ENCODE peak calls at places on chromosomes 3 and 15, in eight cellular contexts. One of them, this sample, is unnamed.

GRCh38 chr3:181764544-181764943 is 52.8 kb downstream of the SOX2 start:
- DNase-seq in HCT116: no peak
- DNase-seq in IMR-90: no peak
- DNase-seq in uterus: no peak
- DNase-seq in hepatocyte: no peak
- DNase-seq in GM23338: no peak
- DNase-seq in breast epithelium: no peak
- DNase-seq in suprapubic skin: no peak
- DNase-seq in this sample: no peak

GRCh38 chr3:123733805-123734526 is 149.1 kb upstream of the HACD2 start:
- DNase-seq in hepatocyte: no peak
- DNase-seq in GM23338: no peak
- DNase-seq in IMR-90: peak; percentile 95
- DNase-seq in suprapubic skin: no peak
- DNase-seq in breast epithelium: no peak
- DNase-seq in HCT116: no peak
- DNase-seq in uterus: no peak
- DNase-seq in this sample: no peak

GRCh38 chr3:98977520-98977919 is 76.0 kb upstream of the DCBLD2 start:
- DNase-seq in HCT116: peak; percentile 97
- DNase-seq in suprapubic skin: no peak
- DNase-seq in uterus: no peak
- DNase-seq in GM23338: no peak
- DNase-seq in breast epithelium: no peak
- DNase-seq in hepatocyte: no peak
- DNase-seq in IMR-90: peak; percentile 91
- DNase-seq in this sample: no peak

GRCh38 chr15:28889346-28889745 is 3.6 kb downstream of the APBA2 start:
- DNase-seq in uterus: no peak
- DNase-seq in suprapubic skin: no peak
- DNase-seq in GM23338: no peak
- DNase-seq in breast epithelium: no peak
- DNase-seq in IMR-90: no peak
- DNase-seq in HCT116: no peak
- DNase-seq in hepatocyte: no peak
- DNase-seq in this sample: no peak

GRCh38 chr3:184523825-184524615 is 37.6 kb upstream of the EPHB3 start:
- DNase-seq in uterus: no peak
- DNase-seq in IMR-90: peak; percentile 67
- DNase-seq in suprapubic skin: no peak
- DNase-seq in hepatocyte: peak; percentile 60
- DNase-seq in HCT116: peak; percentile 68
- DNase-seq in breast epithelium: no peak
- DNase-seq in GM23338: peak; percentile 74
- DNase-seq in this sample: peak; percentile 65

GRCh38 chr3:4835616-4836043 is 143.6 kb upstream of the BHLHE40 start:
- DNase-seq in GM23338: no peak
- DNase-seq in hepatocyte: no peak
- DNase-seq in suprapubic skin: no peak
- DNase-seq in uterus: no peak
- DNase-seq in IMR-90: no peak
- DNase-seq in breast epithelium: no peak
- DNase-seq in HCT116: no peak
- DNase-seq in this sample: no peak

GRCh38 chr15:69491051-69491505 is 38.5 kb downstream of the RPLP1 start:
- DNase-seq in hepatocyte: no peak
- DNase-seq in GM23338: no peak
- DNase-seq in suprapubic skin: peak; percentile 76
- DNase-seq in uterus: no peak
- DNase-seq in HCT116: no peak
- DNase-seq in IMR-90: no peak
- DNase-seq in breast epithelium: no peak
- DNase-seq in this sample: no peak

GRCh38 chr3:184815046-184815930 is 3.3 kb downstream of the VPS8 start:
- DNase-seq in GM23338: no peak
- DNase-seq in breast epithelium: no peak
- DNase-seq in uterus: no peak
- DNase-seq in HCT116: no peak
- DNase-seq in suprapubic skin: no peak
- DNase-seq in hepatocyte: no peak
- DNase-seq in IMR-90: peak; percentile 96
- DNase-seq in this sample: no peak

GRCh38 chr15:49438970-49439631 is 16.1 kb downstream of the FGF7 start:
- DNase-seq in breast epithelium: no peak
- DNase-seq in suprapubic skin: no peak
- DNase-seq in HCT116: no peak
- DNase-seq in hepatocyte: no peak
- DNase-seq in IMR-90: no peak
- DNase-seq in GM23338: peak; percentile 17
- DNase-seq in uterus: peak; percentile 34
- DNase-seq in this sample: no peak

DNA sequence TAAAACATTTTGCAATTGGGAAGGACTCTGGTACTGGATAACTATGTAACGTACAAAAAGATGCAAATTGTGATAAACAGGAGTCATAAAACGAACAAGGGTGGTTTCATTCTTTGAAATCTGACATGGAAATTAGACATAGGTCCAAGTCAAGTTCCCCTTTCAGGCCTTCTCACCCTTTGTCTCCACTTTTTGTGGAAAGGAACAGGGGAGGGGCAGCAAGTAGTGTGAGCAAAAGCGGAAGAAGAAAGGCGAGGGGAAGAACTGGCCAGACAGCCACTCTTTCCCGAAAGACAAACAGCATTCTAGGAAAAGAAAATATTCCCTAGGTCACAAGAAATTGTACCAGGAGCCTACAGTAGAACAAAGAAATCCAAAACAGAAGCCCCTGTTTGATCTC is 52.6 kb downstream of the MCF2L2 start:
- DNase-seq in IMR-90: no peak
- DNase-seq in uterus: no peak
- DNase-seq in hepatocyte: no peak
- DNase-seq in GM23338: no peak
- DNase-seq in breast epithelium: no peak
- DNase-seq in suprapubic skin: no peak
- DNase-seq in HCT116: no peak
- DNase-seq in this sample: no peak
- TF ChIP-seq CTCF in IMR-90: no peak
- TF ChIP-seq CTCF in uterus: no peak
- TF ChIP-seq CTCF in hepatocyte: no peak
- TF ChIP-seq CTCF in GM23338: no peak
- TF ChIP-seq CTCF in breast epithelium: no peak
- TF ChIP-seq CTCF in suprapubic skin: no peak
- TF ChIP-seq CTCF in HCT116: no peak
- TF ChIP-seq CTCF in this sample: no peak

GRCh38 chr3:150073513-150073912 is 102.8 kb upstream of the PFN2 start:
- DNase-seq in hepatocyte: no peak
- DNase-seq in uterus: no peak
- DNase-seq in HCT116: no peak
- DNase-seq in GM23338: no peak
- DNase-seq in breast epithelium: no peak
- DNase-seq in IMR-90: no peak
- DNase-seq in suprapubic skin: no peak
- DNase-seq in this sample: no peak

GRCh38 chr3:150074277-150074676 is 103.6 kb upstream of the PFN2 start:
- DNase-seq in HCT116: no peak
- DNase-seq in suprapubic skin: no peak
- DNase-seq in IMR-90: no peak
- DNase-seq in breast epithelium: no peak
- DNase-seq in hepatocyte: no peak
- DNase-seq in GM23338: no peak
- DNase-seq in uterus: no peak
- DNase-seq in this sample: no peak

GRCh38 chr3:150073031-150073430 is 102.3 kb upstream of the PFN2 start:
- DNase-seq in hepatocyte: no peak
- DNase-seq in suprapubic skin: no peak
- DNase-seq in uterus: no peak
- DNase-seq in breast epithelium: no peak
- DNase-seq in GM23338: no peak
- DNase-seq in IMR-90: peak; percentile 68
- DNase-seq in HCT116: no peak
- DNase-seq in this sample: no peak

GRCh38 chr3:150074697-150075416 is 104.2 kb upstream of the PFN2 start:
- DNase-seq in breast epithelium: no peak
- DNase-seq in suprapubic skin: no peak
- DNase-seq in uterus: peak; percentile 30
- DNase-seq in HCT116: no peak
- DNase-seq in IMR-90: no peak
- DNase-seq in hepatocyte: no peak
- DNase-seq in GM23338: no peak
- DNase-seq in this sample: no peak

GRCh38 chr3:150072576-150072975 is 101.9 kb upstream of the PFN2 start:
- DNase-seq in GM23338: no peak
- DNase-seq in hepatocyte: no peak
- DNase-seq in IMR-90: no peak
- DNase-seq in breast epithelium: no peak
- DNase-seq in uterus: no peak
- DNase-seq in HCT116: no peak
- DNase-seq in suprapubic skin: no peak
- DNase-seq in this sample: no peak
- H3K4me1 ChIP-seq in GM23338: no peaks in the 10 kb centered on the region
- H3K4me1 ChIP-seq in hepatocyte: peaks cover 14% of the 10 kb centered on the region
- H3K4me1 ChIP-seq in IMR-90: peaks cover 3% of the 10 kb centered on the region
- H3K4me1 ChIP-seq in breast epithelium: no peaks in the 10 kb centered on the region
- H3K4me1 ChIP-seq in uterus: no peaks in the 10 kb centered on the region
- H3K4me1 ChIP-seq in HCT116: no peaks in the 10 kb centered on the region
- H3K4me1 ChIP-seq in suprapubic skin: no peaks in the 10 kb centered on the region
- H3K4me1 ChIP-seq in this sample: no peaks in the 10 kb centered on the region

DNA sequence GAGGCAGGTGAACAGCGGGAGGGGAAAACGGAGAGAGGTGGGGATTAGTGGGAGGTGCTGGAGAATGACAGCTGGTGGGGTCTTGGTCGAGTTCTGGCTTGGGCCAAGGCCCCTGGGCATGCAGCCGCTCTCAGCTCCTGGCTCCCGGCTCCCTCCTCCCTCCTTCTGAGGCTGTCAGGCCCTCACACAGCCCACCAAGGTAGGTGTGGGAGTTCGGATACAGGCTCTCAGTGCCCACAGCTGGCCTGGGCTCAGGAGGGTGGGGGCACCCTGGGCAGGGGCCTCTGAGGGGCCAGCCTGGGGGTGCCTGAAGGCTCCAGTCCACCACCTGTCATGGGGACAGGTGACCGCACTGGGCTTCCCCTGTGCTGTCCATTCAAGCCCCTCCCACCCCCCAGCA is 39.9 kb downstream of the PLXNA1 start:
- DNase-seq in uterus: no peak
- DNase-seq in hepatocyte: no peak
- DNase-seq in IMR-90: no peak
- DNase-seq in breast epithelium: no peak
- DNase-seq in GM23338: no peak
- DNase-seq in HCT116: no peak
- DNase-seq in suprapubic skin: no peak
- DNase-seq in this sample: no peak
- H3K36me3 ChIP-seq in uterus: no peaks in the 10 kb centered on the region
- H3K36me3 ChIP-seq in hepatocyte: no peaks in the 10 kb centered on the region
- H3K36me3 ChIP-seq in IMR-90: peaks cover 73% of the 10 kb centered on the region
- H3K36me3 ChIP-seq in breast epithelium: peaks cover 4% of the 10 kb centered on the region
- H3K36me3 ChIP-seq in GM23338: no peaks in the 10 kb centered on the region
- H3K36me3 ChIP-seq in HCT116: peaks cover 13% of the 10 kb centered on the region
- H3K36me3 ChIP-seq in suprapubic skin: peaks cover 93% of the 10 kb centered on the region
- H3K36me3 ChIP-seq in this sample: peaks cover 10% of the 10 kb centered on the region

DNA sequence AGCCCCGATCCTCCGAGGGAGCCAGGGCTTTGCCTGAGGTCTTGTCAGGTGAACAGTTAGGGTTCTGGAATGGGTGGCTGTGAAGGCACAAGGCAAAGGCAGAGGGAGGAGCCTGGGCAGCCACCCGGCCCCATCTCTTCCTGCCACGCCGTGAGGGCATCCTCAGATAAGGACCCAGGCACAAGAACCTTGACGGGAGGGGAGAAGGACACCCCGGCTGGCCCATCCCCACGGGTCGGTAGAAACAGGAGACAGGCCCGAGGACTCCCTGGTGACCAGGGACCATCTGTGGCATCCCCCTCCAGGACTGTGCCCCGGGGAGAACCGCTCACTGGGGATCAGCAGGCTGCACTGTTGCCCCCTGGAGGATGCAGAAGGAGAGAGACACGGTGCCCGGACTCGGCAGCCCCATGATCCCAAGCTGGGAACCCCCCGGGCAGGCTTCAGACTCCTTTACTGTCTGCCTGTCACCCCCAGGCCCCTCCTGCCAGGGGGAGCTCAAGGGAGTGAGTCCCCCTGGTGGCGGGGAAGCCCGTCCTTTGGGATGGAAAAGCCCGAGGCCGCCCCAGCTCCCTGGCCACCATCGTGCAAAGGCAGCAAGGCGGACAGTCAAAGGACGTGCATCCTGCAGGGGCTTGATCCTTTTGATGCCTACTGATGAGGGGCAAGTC is 12.3 kb upstream of the PCSK6 start:
- DNase-seq in hepatocyte: peak; percentile 68
- DNase-seq in GM23338: peak; percentile 87
- DNase-seq in breast epithelium: no peak
- DNase-seq in uterus: no peak
- DNase-seq in suprapubic skin: peak; percentile 68
- DNase-seq in IMR-90: no peak
- DNase-seq in HCT116: peak; percentile 22
- DNase-seq in this sample: no peak
- TF ChIP-seq CTCF in hepatocyte: peak; percentile 54
- TF ChIP-seq CTCF in GM23338: peak; percentile 70
- TF ChIP-seq CTCF in breast epithelium: peak; percentile 23
- TF ChIP-seq CTCF in uterus: no peak
- TF ChIP-seq CTCF in suprapubic skin: peak; percentile 44
- TF ChIP-seq CTCF in IMR-90: peak; percentile 25
- TF ChIP-seq CTCF in HCT116: peak; percentile 82
- TF ChIP-seq CTCF in this sample: peak; percentile 51

GRCh38 chr3:53179580-53179979 is 18.6 kb downstream of the PRKCD start:
- DNase-seq in HCT116: no peak
- DNase-seq in suprapubic skin: no peak
- DNase-seq in breast epithelium: no peak
- DNase-seq in IMR-90: no peak
- DNase-seq in hepatocyte: no peak
- DNase-seq in GM23338: no peak
- DNase-seq in uterus: no peak
- DNase-seq in this sample: no peak
- H3K4me1 ChIP-seq in HCT116: no peaks in the 10 kb centered on the region
- H3K4me1 ChIP-seq in suprapubic skin: no peaks in the 10 kb centered on the region
- H3K4me1 ChIP-seq in breast epithelium: no peaks in the 10 kb centered on the region
- H3K4me1 ChIP-seq in IMR-90: no peaks in the 10 kb centered on the region
- H3K4me1 ChIP-seq in hepatocyte: no peaks in the 10 kb centered on the region
- H3K4me1 ChIP-seq in GM23338: no peaks in the 10 kb centered on the region
- H3K4me1 ChIP-seq in uterus: no peaks in the 10 kb centered on the region
- H3K4me1 ChIP-seq in this sample: no peaks in the 10 kb centered on the region

GRCh38 chr3:14464521-14464920 is 62.1 kb downstream of the SLC6A6 start:
- DNase-seq in IMR-90: no peak
- DNase-seq in hepatocyte: no peak
- DNase-seq in HCT116: no peak
- DNase-seq in GM23338: no peak
- DNase-seq in suprapubic skin: no peak
- DNase-seq in breast epithelium: no peak
- DNase-seq in uterus: no peak
- DNase-seq in this sample: no peak
- H3K36me3 ChIP-seq in IMR-90: peaks cover 58% of the 10 kb centered on the region
- H3K36me3 ChIP-seq in hepatocyte: no peaks in the 10 kb centered on the region
- H3K36me3 ChIP-seq in HCT116: peaks cover 9% of the 10 kb centered on the region
- H3K36me3 ChIP-seq in GM23338: peaks cover 5% of the 10 kb centered on the region
- H3K36me3 ChIP-seq in suprapubic skin: peaks cover 69% of the 10 kb centered on the region
- H3K36me3 ChIP-seq in breast epithelium: no peaks in the 10 kb centered on the region
- H3K36me3 ChIP-seq in uterus: no peaks in the 10 kb centered on the region
- H3K36me3 ChIP-seq in this sample: peaks cover 19% of the 10 kb centered on the region

GRCh38 chr3:169133178-169134161 is 530.0 kb downstream of the MECOM start:
- DNase-seq in breast epithelium: no peak
- DNase-seq in HCT116: no peak
- DNase-seq in hepatocyte: no peak
- DNase-seq in GM23338: peak; percentile 18
- DNase-seq in uterus: no peak
- DNase-seq in suprapubic skin: no peak
- DNase-seq in IMR-90: peak; percentile 31
- DNase-seq in this sample: no peak
- TF ChIP-seq CTCF in breast epithelium: peak; percentile 36
- TF ChIP-seq CTCF in HCT116: peak; percentile 37
- TF ChIP-seq CTCF in hepatocyte: peak; percentile 68
- TF ChIP-seq CTCF in GM23338: no peak
- TF ChIP-seq CTCF in uterus: no peak
- TF ChIP-seq CTCF in suprapubic skin: no peak
- TF ChIP-seq CTCF in IMR-90: peak; percentile 63
- TF ChIP-seq CTCF in this sample: peak; percentile 46